ENCODE peak calls at places on chromosomes 2 and 18, in ten cellular contexts. One of them, this sample, is unnamed.

GRCh38 chr18:24112874-24113615 is 25.8 kb upstream of the CABYR start:
- DNase-seq in bronchial epithelial cell: peak
- DNase-seq in choroid plexus epithelial cell: peak
- DNase-seq in fibroblast of lung: peak
- DNase-seq in fibroblast of the aortic adventitia: no peak
- DNase-seq in RWPE2: no peak
- DNase-seq in AG09319: no peak
- DNase-seq in spleen: no peak
- DNase-seq in foreskin fibroblast: peak
- DNase-seq in WERI-Rb-1: peak
- DNase-seq in this sample: no peak

GRCh38 chr18:51908598-51908944 is 431.4 kb upstream of the DCC start:
- DNase-seq in fibroblast of the aortic adventitia: no peak
- DNase-seq in WERI-Rb-1: no peak
- DNase-seq in foreskin fibroblast: no peak
- DNase-seq in bronchial epithelial cell: no peak
- DNase-seq in fibroblast of lung: no peak
- DNase-seq in spleen: no peak
- DNase-seq in RWPE2: no peak
- DNase-seq in choroid plexus epithelial cell: no peak
- DNase-seq in AG09319: no peak
- DNase-seq in this sample: no peak

GRCh38 chr2:72824224-72824842 is 1.5 kb downstream of the EXOC6B start:
- DNase-seq in RWPE2: no peak
- DNase-seq in fibroblast of lung: peak
- DNase-seq in fibroblast of the aortic adventitia: peak
- DNase-seq in spleen: no peak
- DNase-seq in foreskin fibroblast: peak
- DNase-seq in choroid plexus epithelial cell: peak
- DNase-seq in bronchial epithelial cell: peak
- DNase-seq in WERI-Rb-1: no peak
- DNase-seq in AG09319: peak
- DNase-seq in this sample: no peak

GRCh38 chr2:46276652-46277051 is 20.6 kb upstream of the EPAS1 start:
- DNase-seq in AG09319: no peak
- DNase-seq in RWPE2: no peak
- DNase-seq in fibroblast of lung: no peak
- DNase-seq in spleen: no peak
- DNase-seq in foreskin fibroblast: peak
- DNase-seq in choroid plexus epithelial cell: peak
- DNase-seq in fibroblast of the aortic adventitia: peak
- DNase-seq in WERI-Rb-1: no peak
- DNase-seq in bronchial epithelial cell: no peak
- DNase-seq in this sample: no peak

GRCh38 chr18:76941284-76941683 is 118.9 kb downstream of the ZNF236 start:
- DNase-seq in fibroblast of lung: no peak
- DNase-seq in spleen: peak
- DNase-seq in RWPE2: no peak
- DNase-seq in AG09319: no peak
- DNase-seq in choroid plexus epithelial cell: no peak
- DNase-seq in foreskin fibroblast: no peak
- DNase-seq in bronchial epithelial cell: no peak
- DNase-seq in WERI-Rb-1: no peak
- DNase-seq in fibroblast of the aortic adventitia: no peak
- DNase-seq in this sample: no peak

GRCh38 chr18:77478619-77479018 is 229.0 kb downstream of the GALR1 start:
- DNase-seq in fibroblast of lung: no peak
- DNase-seq in RWPE2: no peak
- DNase-seq in foreskin fibroblast: peak
- DNase-seq in fibroblast of the aortic adventitia: peak
- DNase-seq in AG09319: no peak
- DNase-seq in spleen: no peak
- DNase-seq in bronchial epithelial cell: no peak
- DNase-seq in WERI-Rb-1: peak
- DNase-seq in choroid plexus epithelial cell: peak
- DNase-seq in this sample: no peak

GRCh38 chr2:55885129-55885943 is 38.2 kb downstream of the EFEMP1 start:
- DNase-seq in foreskin fibroblast: peak
- DNase-seq in bronchial epithelial cell: peak
- DNase-seq in RWPE2: no peak
- DNase-seq in AG09319: no peak
- DNase-seq in fibroblast of the aortic adventitia: peak
- DNase-seq in WERI-Rb-1: no peak
- DNase-seq in fibroblast of lung: peak
- DNase-seq in spleen: no peak
- DNase-seq in choroid plexus epithelial cell: peak
- DNase-seq in this sample: peak

GRCh38 chr2:65436169-65436824 is 3.9 kb upstream of the SPRED2 start:
- DNase-seq in fibroblast of lung: peak
- DNase-seq in foreskin fibroblast: peak
- DNase-seq in choroid plexus epithelial cell: peak
- DNase-seq in bronchial epithelial cell: peak
- DNase-seq in spleen: peak
- DNase-seq in fibroblast of the aortic adventitia: peak
- DNase-seq in AG09319: peak
- DNase-seq in WERI-Rb-1: peak
- DNase-seq in RWPE2: peak
- DNase-seq in this sample: peak

GRCh38 chr2:96218508-96219131 is 10.0 kb upstream of the STARD7 start:
- DNase-seq in bronchial epithelial cell: no peak
- DNase-seq in choroid plexus epithelial cell: no peak
- DNase-seq in fibroblast of lung: no peak
- DNase-seq in foreskin fibroblast: no peak
- DNase-seq in WERI-Rb-1: no peak
- DNase-seq in spleen: no peak
- DNase-seq in AG09319: no peak
- DNase-seq in RWPE2: no peak
- DNase-seq in fibroblast of the aortic adventitia: no peak
- DNase-seq in this sample: no peak

GRCh38 chr2:96213379-96213778 is 4.8 kb upstream of the STARD7 start:
- DNase-seq in fibroblast of the aortic adventitia: no peak
- DNase-seq in choroid plexus epithelial cell: no peak
- DNase-seq in spleen: no peak
- DNase-seq in RWPE2: no peak
- DNase-seq in WERI-Rb-1: no peak
- DNase-seq in AG09319: no peak
- DNase-seq in fibroblast of lung: no peak
- DNase-seq in bronchial epithelial cell: no peak
- DNase-seq in foreskin fibroblast: no peak
- DNase-seq in this sample: no peak

GRCh38 chr2:96212336-96212735 is 3.7 kb upstream of the STARD7 start:
- DNase-seq in fibroblast of lung: no peak
- DNase-seq in bronchial epithelial cell: no peak
- DNase-seq in RWPE2: no peak
- DNase-seq in foreskin fibroblast: no peak
- DNase-seq in choroid plexus epithelial cell: no peak
- DNase-seq in spleen: no peak
- DNase-seq in WERI-Rb-1: no peak
- DNase-seq in fibroblast of the aortic adventitia: no peak
- DNase-seq in AG09319: no peak
- DNase-seq in this sample: no peak

GRCh38 chr2:96209729-96210085 is 1.1 kb upstream of the STARD7 start:
- DNase-seq in bronchial epithelial cell: no peak
- DNase-seq in choroid plexus epithelial cell: no peak
- DNase-seq in AG09319: no peak
- DNase-seq in foreskin fibroblast: no peak
- DNase-seq in RWPE2: no peak
- DNase-seq in fibroblast of the aortic adventitia: no peak
- DNase-seq in fibroblast of lung: no peak
- DNase-seq in WERI-Rb-1: no peak
- DNase-seq in spleen: no peak
- DNase-seq in this sample: no peak

GRCh38 chr2:96214554-96214953 is 5.9 kb upstream of the STARD7 start:
- DNase-seq in spleen: no peak
- DNase-seq in choroid plexus epithelial cell: no peak
- DNase-seq in foreskin fibroblast: no peak
- DNase-seq in fibroblast of the aortic adventitia: no peak
- DNase-seq in fibroblast of lung: no peak
- DNase-seq in AG09319: no peak
- DNase-seq in bronchial epithelial cell: no peak
- DNase-seq in RWPE2: no peak
- DNase-seq in WERI-Rb-1: no peak
- DNase-seq in this sample: no peak
- TF ChIP-seq CTCF in spleen: no peak
- TF ChIP-seq CTCF in choroid plexus epithelial cell: no peak
- TF ChIP-seq CTCF in foreskin fibroblast: no peak
- TF ChIP-seq CTCF in fibroblast of the aortic adventitia: no peak
- TF ChIP-seq CTCF in fibroblast of lung: no peak
- TF ChIP-seq CTCF in AG09319: no peak
- TF ChIP-seq CTCF in bronchial epithelial cell: no peak
- TF ChIP-seq CTCF in RWPE2: no peak
- TF ChIP-seq CTCF in WERI-Rb-1: no peak
- TF ChIP-seq CTCF in this sample: no peak

GRCh38 chr2:225512469-225512868 is 113.0 kb downstream of the NYAP2 start:
- DNase-seq in fibroblast of lung: no peak
- DNase-seq in foreskin fibroblast: no peak
- DNase-seq in AG09319: no peak
- DNase-seq in choroid plexus epithelial cell: no peak
- DNase-seq in bronchial epithelial cell: no peak
- DNase-seq in RWPE2: no peak
- DNase-seq in WERI-Rb-1: no peak
- DNase-seq in fibroblast of the aortic adventitia: no peak
- DNase-seq in spleen: no peak
- DNase-seq in this sample: no peak

GRCh38 chr2:225512873-225513580 is 113.5 kb downstream of the NYAP2 start:
- DNase-seq in choroid plexus epithelial cell: peak
- DNase-seq in fibroblast of the aortic adventitia: peak
- DNase-seq in foreskin fibroblast: peak
- DNase-seq in AG09319: peak
- DNase-seq in RWPE2: no peak
- DNase-seq in WERI-Rb-1: no peak
- DNase-seq in fibroblast of lung: peak
- DNase-seq in spleen: peak
- DNase-seq in bronchial epithelial cell: peak
- DNase-seq in this sample: no peak

GRCh38 chr2:225510794-225511193 is 111.3 kb downstream of the NYAP2 start:
- DNase-seq in AG09319: no peak
- DNase-seq in choroid plexus epithelial cell: no peak
- DNase-seq in RWPE2: no peak
- DNase-seq in bronchial epithelial cell: no peak
- DNase-seq in fibroblast of the aortic adventitia: no peak
- DNase-seq in WERI-Rb-1: no peak
- DNase-seq in foreskin fibroblast: no peak
- DNase-seq in fibroblast of lung: no peak
- DNase-seq in spleen: no peak
- DNase-seq in this sample: no peak
- TF ChIP-seq CTCF in AG09319: no peak
- TF ChIP-seq CTCF in choroid plexus epithelial cell: no peak
- TF ChIP-seq CTCF in RWPE2: no peak
- TF ChIP-seq CTCF in bronchial epithelial cell: no peak
- TF ChIP-seq CTCF in fibroblast of the aortic adventitia: no peak
- TF ChIP-seq CTCF in WERI-Rb-1: no peak
- TF ChIP-seq CTCF in foreskin fibroblast: no peak
- TF ChIP-seq CTCF in fibroblast of lung: no peak
- TF ChIP-seq CTCF in spleen: no peak
- TF ChIP-seq CTCF in this sample: no peak

DNA sequence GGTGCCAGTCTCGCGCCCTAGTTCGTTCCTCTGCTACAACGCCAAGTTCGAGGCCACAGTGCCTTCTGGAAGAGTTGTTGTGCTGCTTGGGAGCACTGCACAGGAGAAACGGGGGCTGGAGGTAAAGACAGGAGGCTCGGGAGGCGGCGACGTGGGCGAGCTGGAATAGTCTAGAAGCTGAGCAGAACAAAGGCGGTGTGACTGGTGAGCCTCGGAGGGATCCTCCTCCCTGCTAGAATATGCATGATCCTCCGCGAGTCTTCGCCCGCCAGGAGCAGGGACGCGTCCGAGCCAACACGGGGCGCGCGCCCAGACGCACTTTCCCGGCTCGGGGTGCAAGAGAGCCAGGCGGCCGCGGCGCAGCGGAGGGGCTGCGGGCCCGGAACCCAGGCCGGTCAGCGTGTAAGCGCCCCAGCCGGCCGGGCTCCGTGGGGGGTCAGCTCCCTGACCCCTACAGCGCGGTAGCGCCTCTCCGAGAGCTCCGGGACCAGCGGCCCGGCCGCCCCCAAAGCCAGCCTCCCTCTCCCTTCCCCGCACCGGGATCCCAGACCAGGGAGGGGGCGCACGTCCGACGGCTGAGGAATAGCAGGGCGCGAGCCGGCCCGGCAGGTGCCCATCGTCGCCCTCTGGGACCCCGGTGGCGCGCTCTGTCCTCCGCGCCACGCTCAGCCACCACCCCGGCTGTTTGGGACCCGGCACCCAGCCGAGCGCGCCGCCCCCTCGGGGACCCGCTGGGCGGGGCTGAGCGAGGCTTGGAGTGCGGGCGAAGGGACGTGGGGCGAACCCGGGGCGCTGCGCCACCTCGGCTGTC is 62.4 kb downstream of the GNAL start:
- DNase-seq in fibroblast of lung: no peak
- DNase-seq in bronchial epithelial cell: peak
- DNase-seq in WERI-Rb-1: no peak
- DNase-seq in choroid plexus epithelial cell: peak
- DNase-seq in fibroblast of the aortic adventitia: no peak
- DNase-seq in RWPE2: no peak
- DNase-seq in spleen: no peak
- DNase-seq in AG09319: no peak
- DNase-seq in foreskin fibroblast: no peak
- DNase-seq in this sample: no peak
- TF ChIP-seq CTCF in fibroblast of lung: no peak
- TF ChIP-seq CTCF in bronchial epithelial cell: no peak
- TF ChIP-seq CTCF in WERI-Rb-1: no peak
- TF ChIP-seq CTCF in choroid plexus epithelial cell: no peak
- TF ChIP-seq CTCF in fibroblast of the aortic adventitia: no peak
- TF ChIP-seq CTCF in RWPE2: no peak
- TF ChIP-seq CTCF in spleen: no peak
- TF ChIP-seq CTCF in AG09319: no peak
- TF ChIP-seq CTCF in foreskin fibroblast: no peak
- TF ChIP-seq CTCF in this sample: no peak

GRCh38 chr18:69895081-69896047 is 52.3 kb downstream of the CD226 start:
- DNase-seq in bronchial epithelial cell: no peak
- DNase-seq in RWPE2: no peak
- DNase-seq in choroid plexus epithelial cell: no peak
- DNase-seq in fibroblast of the aortic adventitia: no peak
- DNase-seq in WERI-Rb-1: no peak
- DNase-seq in fibroblast of lung: no peak
- DNase-seq in AG09319: no peak
- DNase-seq in foreskin fibroblast: no peak
- DNase-seq in spleen: no peak
- DNase-seq in this sample: no peak

GRCh38 chr18:69897397-69898108 is 50.1 kb downstream of the CD226 start:
- DNase-seq in AG09319: no peak
- DNase-seq in spleen: no peak
- DNase-seq in foreskin fibroblast: no peak
- DNase-seq in fibroblast of the aortic adventitia: no peak
- DNase-seq in WERI-Rb-1: no peak
- DNase-seq in fibroblast of lung: no peak
- DNase-seq in RWPE2: no peak
- DNase-seq in bronchial epithelial cell: no peak
- DNase-seq in choroid plexus epithelial cell: no peak
- DNase-seq in this sample: no peak

GRCh38 chr18:69898241-69898861 is 49.3 kb downstream of the CD226 start:
- DNase-seq in bronchial epithelial cell: no peak
- DNase-seq in fibroblast of lung: no peak
- DNase-seq in choroid plexus epithelial cell: peak
- DNase-seq in WERI-Rb-1: no peak
- DNase-seq in AG09319: no peak
- DNase-seq in RWPE2: no peak
- DNase-seq in spleen: no peak
- DNase-seq in foreskin fibroblast: no peak
- DNase-seq in fibroblast of the aortic adventitia: no peak
- DNase-seq in this sample: no peak

GRCh38 chr18:69906765-69907164 is 40.9 kb downstream of the CD226 start:
- DNase-seq in fibroblast of lung: no peak
- DNase-seq in fibroblast of the aortic adventitia: no peak
- DNase-seq in choroid plexus epithelial cell: no peak
- DNase-seq in WERI-Rb-1: no peak
- DNase-seq in spleen: no peak
- DNase-seq in bronchial epithelial cell: no peak
- DNase-seq in foreskin fibroblast: no peak
- DNase-seq in AG09319: no peak
- DNase-seq in RWPE2: no peak
- DNase-seq in this sample: no peak

GRCh38 chr18:69900941-69901340 is 46.7 kb downstream of the CD226 start:
- DNase-seq in fibroblast of the aortic adventitia: no peak
- DNase-seq in bronchial epithelial cell: no peak
- DNase-seq in choroid plexus epithelial cell: no peak
- DNase-seq in fibroblast of lung: no peak
- DNase-seq in WERI-Rb-1: no peak
- DNase-seq in spleen: no peak
- DNase-seq in foreskin fibroblast: no peak
- DNase-seq in RWPE2: no peak
- DNase-seq in AG09319: no peak
- DNase-seq in this sample: no peak
- TF ChIP-seq CTCF in fibroblast of the aortic adventitia: peak
- TF ChIP-seq CTCF in bronchial epithelial cell: no peak
- TF ChIP-seq CTCF in choroid plexus epithelial cell: no peak
- TF ChIP-seq CTCF in fibroblast of lung: peak
- TF ChIP-seq CTCF in WERI-Rb-1: no peak
- TF ChIP-seq CTCF in spleen: no peak
- TF ChIP-seq CTCF in foreskin fibroblast: no peak
- TF ChIP-seq CTCF in RWPE2: no peak
- TF ChIP-seq CTCF in AG09319: no peak
- TF ChIP-seq CTCF in this sample: no peak

This sample was measured in BJ.